ENCODE peak calls at places on chromosomes 2 and 18, in four cellular contexts. E is sigmoid colon, G is spleen, V is K562. S is an unnamed sample.

GRCh38 chr2:235820571-235820970 is 326.7 kb downstream of the AGAP1 start:
- DNase-seq in E (no peak), G (no peak), V (no peak), S (no peak)

GRCh38 chr2:10576456-10576855 is 113.3 kb downstream of the NOL10 start:
- DNase-seq in E (no peak), G (no peak), V (no peak), S (no peak)

GRCh38 chr2:205187731-205188130 is 494.6 kb upstream of the NRP2 start:
- DNase-seq in E (no peak), G (no peak), V (no peak), S (no peak)

GRCh38 chr2:21260316-21260715 is 136.5 kb downstream of the TDRD15 start:
- DNase-seq in E (no peak), G (no peak), V (no peak), S (no peak)

GRCh38 chr2:224584111-224584764 is 925 bp downstream of the CUL3 start:
- DNase-seq in E (peak), G (peak), V (no peak), S (peak)

GRCh38 chr2:881204-881918 is 69.3 kb upstream of the SNTG2 start:
- DNase-seq in E (no peak), G (no peak), V (no peak), S (peak)

GRCh38 chr2:96913398-96914202 is 43.7 kb upstream of the SEMA4C start:
- DNase-seq in E (no peak), G (peak), V (no peak), S (no peak)

GRCh38 chr2:169034984-169035544 is 3.9 kb upstream of the ABCB11 start:
- DNase-seq in E (no peak), G (no peak), V (no peak), S (no peak)

GRCh38 chr2:191051825-191052778 is 38.1 kb upstream of the STAT1 start:
- DNase-seq in E (no peak), G (no peak), V (peak), S (no peak)

GRCh38 chr2:191243154-191243553 is 2.0 kb upstream of the MYO1B start:
- DNase-seq in E (no peak), G (no peak), V (no peak), S (no peak)

GRCh38 chr18:6219116-6219717 is 195.5 kb downstream of the L3MBTL4 start:
- DNase-seq in E (no peak), G (no peak), V (peak), S (peak)

GRCh38 chr2:221494556-221494955 is 77.5 kb downstream of the EPHA4 start:
- DNase-seq in E (no peak), G (no peak), V (no peak), S (no peak)

GRCh38 chr2:98027955-98028593 is 32.3 kb upstream of the TMEM131 start:
- DNase-seq in E (no peak), G (no peak), V (no peak), S (no peak)

GRCh38 chr2:127047716-127048617 is 59.0 kb downstream of the BIN1 start:
- DNase-seq in E (peak), G (no peak), V (no peak), S (no peak)

GRCh38 chr2:112541315-112542122 is 746 bp upstream of the POLR1B start:
- DNase-seq in E (peak), G (peak), V (no peak), S (peak)
- TF ChIP-seq POLR2A in E (peak), G (no peak), V (no peak), S (peak)

GRCh38 chr2:86037141-86037794 is 68.4 kb downstream of the POLR1A start:
- DNase-seq in E (peak), G (peak), V (no peak), S (peak)
- H3K4me3 ChIP-seq in E (no peak), G (no peak), V (no peak), S (no peak)

GRCh38 chr18:66724664-66725356 is 120.9 kb upstream of the CDH19 start:
- DNase-seq in E (no peak), G (no peak), V (no peak), S (no peak)
- TF ChIP-seq CTCF in E (no peak), G (no peak), V (no peak), S (no peak)

GRCh38 chr18:24112874-24113615 is 25.8 kb upstream of the CABYR start:
- DNase-seq in E (no peak), G (no peak), V (no peak), S (peak)
- TF ChIP-seq POLR2A in E (no peak), G (no peak), V (no peak), S (peak)

DNA sequence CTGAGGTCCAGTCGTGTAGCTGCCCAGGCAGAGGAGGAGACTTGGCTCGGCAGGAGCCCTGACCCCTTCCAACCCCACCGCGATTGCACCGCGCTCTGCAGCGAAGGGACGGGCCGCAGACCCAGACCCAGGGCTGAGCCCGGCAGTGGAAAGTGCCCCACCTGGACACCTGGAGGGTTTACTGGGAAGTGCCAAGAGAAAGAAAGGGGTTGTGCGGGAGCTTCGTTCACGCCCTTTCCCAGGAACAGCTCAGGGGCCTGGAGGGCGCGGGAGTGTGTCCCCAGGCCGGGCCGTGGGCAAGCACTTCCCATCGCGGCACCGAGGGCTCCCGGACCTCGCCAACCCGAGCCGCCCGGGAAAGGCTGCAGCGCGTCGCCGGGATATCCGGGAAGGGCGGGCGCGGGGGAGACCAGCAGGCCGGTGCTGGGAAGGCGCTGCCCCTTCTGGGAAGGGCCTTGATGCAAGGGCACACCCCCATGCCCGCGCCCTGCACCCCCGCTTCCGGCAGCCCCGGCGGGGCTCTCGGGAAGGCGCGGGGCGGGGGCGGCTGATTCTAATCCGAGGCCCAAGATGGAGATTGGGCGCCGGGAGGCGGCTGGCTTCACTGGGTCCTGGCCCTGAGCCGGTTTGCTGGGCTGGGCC is 36.1 kb upstream of the MRPL33 start:
- DNase-seq in E (peak), G (peak), V (peak), S (peak)
- H3K4me3 ChIP-seq in E (peak), G (peak), V (peak), S (no peak)

DNA sequence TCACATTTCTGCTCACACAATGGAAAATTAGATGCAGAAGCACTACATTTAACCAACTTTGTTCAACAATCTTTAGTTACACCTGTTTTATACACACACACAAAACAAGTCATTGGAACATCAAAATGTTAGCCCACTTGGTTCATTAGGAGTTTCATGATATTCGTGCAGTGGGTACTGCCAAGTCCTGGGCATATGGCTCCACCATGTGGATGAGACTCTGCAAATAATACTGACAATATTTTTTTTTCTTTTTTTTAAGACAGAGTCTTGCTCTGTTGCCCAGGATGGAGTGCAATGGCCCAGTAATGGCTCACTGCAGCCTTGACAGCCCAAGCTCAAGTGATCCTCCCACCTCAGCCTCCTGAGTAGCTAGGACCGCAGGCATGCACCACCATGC is 34.5 kb upstream of the GRB14 start:
- DNase-seq in E (no peak), G (no peak), V (no peak), S (no peak)
- TF ChIP-seq CTCF in E (no peak), G (no peak), V (no peak), S (no peak)

GRCh38 chr2:201644001-201644400 is 698 bp upstream of the TMEM237 start:
- DNase-seq in E (peak), G (no peak), V (no peak), S (peak)

GRCh38 chr2:201642086-201642578 is 1.2 kb downstream of the TMEM237 start:
- DNase-seq in E (no peak), G (no peak), V (no peak), S (peak)

GRCh38 chr2:201642579-201643215 is 606 bp downstream of the TMEM237 start:
- DNase-seq in E (peak), G (peak), V (peak), S (peak)

GRCh38 chr2:201639205-201639604 is 4.1 kb downstream of the TMEM237 start:
- DNase-seq in E (no peak), G (no peak), V (no peak), S (no peak)

GRCh38 chr2:201643216-201643651 is at the start of gene TMEM237:
- DNase-seq in E (no peak), G (peak), V (no peak), S (peak)
- TF ChIP-seq POLR2A in E (no peak), G (no peak), V (no peak), S (no peak)

GRCh38 chr2:100199421-100199820 is 57.0 kb upstream of the AFF3 start:
- DNase-seq in E (no peak), G (no peak), V (no peak), S (no peak)

GRCh38 chr2:100195942-100196341 is 53.6 kb upstream of the AFF3 start:
- DNase-seq in E (no peak), G (no peak), V (no peak), S (no peak)

GRCh38 chr2:100196786-100197494 is 54.5 kb upstream of the AFF3 start:
- DNase-seq in E (peak), G (no peak), V (no peak), S (no peak)

GRCh38 chr2:100198461-100199230 is 56.3 kb upstream of the AFF3 start:
- DNase-seq in E (no peak), G (no peak), V (no peak), S (no peak)

DNA sequence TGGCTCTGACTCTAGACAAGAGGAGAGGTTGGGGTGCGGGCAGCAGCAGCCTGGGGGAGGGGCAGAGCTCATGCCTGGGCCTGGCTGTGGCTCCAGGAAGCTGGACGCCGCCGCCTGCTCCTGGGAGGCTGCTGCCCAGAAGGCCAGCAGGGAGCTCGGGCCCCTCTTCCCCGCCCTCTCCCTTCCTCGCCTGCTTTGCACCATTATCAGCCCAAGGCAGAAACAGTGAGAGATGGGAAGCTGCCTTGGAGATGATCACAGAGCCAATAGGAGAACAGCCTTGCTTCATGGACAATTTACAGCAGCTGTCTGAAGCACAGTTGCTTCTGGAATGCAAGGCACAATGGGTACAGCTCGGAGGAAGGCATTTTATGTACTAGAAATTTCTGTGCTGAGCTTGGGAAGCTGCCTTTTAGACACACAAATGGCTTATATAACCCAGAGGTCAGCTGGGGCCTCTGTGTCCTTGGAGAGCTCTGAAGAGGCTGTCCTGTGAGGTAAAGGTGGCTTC is 55.3 kb upstream of the AFF3 start:
- DNase-seq in E (peak), G (no peak), V (no peak), S (peak)
- H3K4me3 ChIP-seq in E (no peak), G (no peak), V (no peak), S (no peak)

GRCh38 chr2:54768772-54769428 is 45.4 kb downstream of the EML6 start:
- DNase-seq in E (no peak), G (no peak), V (no peak), S (no peak)

GRCh38 chr2:54767921-54768320 is 44.5 kb downstream of the EML6 start:
- DNase-seq in E (no peak), G (no peak), V (no peak), S (no peak)

GRCh38 chr2:54760310-54760709 is 36.8 kb downstream of the EML6 start:
- DNase-seq in E (no peak), G (no peak), V (no peak), S (no peak)

GRCh38 chr2:54763636-54764291 is 40.3 kb downstream of the EML6 start:
- DNase-seq in E (no peak), G (no peak), V (no peak), S (no peak)
- TF ChIP-seq CTCF in E (no peak), G (no peak), V (peak), S (no peak)

GRCh38 chr2:237085261-237086221 is at the start of gene COPS8:
- DNase-seq in E (peak), G (peak), V (peak), S (peak)
- TF ChIP-seq POLR2A in E (peak), G (peak), V (peak), S (peak)